ENCODE peak calls at places on chromosome 10, in six cellular contexts. T, Z, J, V, L and K are unnamed samples.

GRCh38 chr10:44958196-44958896 is 1.3 kb upstream of the RASSF4 start:
- DNase-seq in J (no peak), L (peak; percentile 74), T (peak; percentile 11), V (no peak), Z (no peak), K (peak; percentile 14)

GRCh38 chr10:20486791-20487190 is 410.3 kb downstream of the NEBL start:
- DNase-seq in L (no peak), Z (no peak), J (no peak), T (no peak), V (no peak), K (no peak)

GRCh38 chr10:25766687-25767221 is 167.3 kb upstream of the MYO3A start:
- DNase-seq in V (no peak), J (no peak), T (no peak), Z (peak; percentile 80), L (no peak), K (no peak)

GRCh38 chr10:72511414-72511813 is 114.5 kb downstream of the MICU1 start:
- DNase-seq in L (no peak), T (no peak), J (no peak), Z (no peak), V (no peak), K (no peak)

GRCh38 chr10:33132626-33133025 is 174.6 kb upstream of the ITGB1 start:
- DNase-seq in J (no peak), Z (peak; percentile 36), L (no peak), V (no peak), T (no peak), K (no peak)

GRCh38 chr10:43068781-43069515 is 7.9 kb upstream of the RET start:
- DNase-seq in J (no peak), V (no peak), Z (no peak), L (no peak), T (no peak), K (no peak)

GRCh38 chr10:29141761-29142160 is 147.1 kb upstream of the LYZL1 start:
- DNase-seq in Z (no peak), T (no peak), J (no peak), V (no peak), L (no peak), K (no peak)

GRCh38 chr10:98349508-98349922 is 65.5 kb downstream of the PYROXD2 start:
- DNase-seq in Z (no peak), J (no peak), V (no peak), T (peak; percentile 34), L (peak; percentile 77), K (no peak)

GRCh38 chr10:43448742-43449141 is 11.8 kb downstream of the ZNF487 start:
- DNase-seq in T (no peak), L (no peak), J (no peak), Z (no peak), V (no peak), K (no peak)

GRCh38 chr10:101485681-101486554 is 102.1 kb downstream of the POLL start:
- DNase-seq in T (no peak), Z (no peak), V (no peak), L (no peak), J (no peak), K (no peak)

GRCh38 chr10:3126249-3126648 is 46.3 kb downstream of the PITRM1 start:
- DNase-seq in V (no peak), T (no peak), L (no peak), Z (no peak), J (no peak), K (no peak)

GRCh38 chr10:124035928-124036558 is 57.4 kb downstream of the CHST15 start:
- DNase-seq in V (no peak), J (peak; percentile 24), T (peak; percentile 93), L (no peak), Z (no peak), K (no peak)

GRCh38 chr10:51301644-51302043 is 227.4 kb downstream of the PRKG1 start:
- DNase-seq in V (no peak), T (no peak), Z (no peak), L (no peak), J (no peak), K (no peak)

GRCh38 chr10:4767033-4767814 is 58.8 kb upstream of the AKR1E2 start:
- DNase-seq in T (no peak), L (no peak), Z (no peak), J (no peak), V (no peak), K (peak; percentile 29)

GRCh38 chr10:4771554-4772201 is 54.3 kb upstream of the AKR1E2 start:
- DNase-seq in V (no peak), T (no peak), Z (no peak), J (no peak), L (no peak), K (no peak)

GRCh38 chr10:4766449-4766848 is 59.6 kb upstream of the AKR1E2 start:
- DNase-seq in V (no peak), Z (no peak), L (no peak), J (no peak), T (no peak), K (no peak)

GRCh38 chr10:4772202-4772570 is 53.8 kb upstream of the AKR1E2 start:
- DNase-seq in Z (no peak), V (no peak), L (no peak), J (no peak), T (no peak), K (no peak)

DNA sequence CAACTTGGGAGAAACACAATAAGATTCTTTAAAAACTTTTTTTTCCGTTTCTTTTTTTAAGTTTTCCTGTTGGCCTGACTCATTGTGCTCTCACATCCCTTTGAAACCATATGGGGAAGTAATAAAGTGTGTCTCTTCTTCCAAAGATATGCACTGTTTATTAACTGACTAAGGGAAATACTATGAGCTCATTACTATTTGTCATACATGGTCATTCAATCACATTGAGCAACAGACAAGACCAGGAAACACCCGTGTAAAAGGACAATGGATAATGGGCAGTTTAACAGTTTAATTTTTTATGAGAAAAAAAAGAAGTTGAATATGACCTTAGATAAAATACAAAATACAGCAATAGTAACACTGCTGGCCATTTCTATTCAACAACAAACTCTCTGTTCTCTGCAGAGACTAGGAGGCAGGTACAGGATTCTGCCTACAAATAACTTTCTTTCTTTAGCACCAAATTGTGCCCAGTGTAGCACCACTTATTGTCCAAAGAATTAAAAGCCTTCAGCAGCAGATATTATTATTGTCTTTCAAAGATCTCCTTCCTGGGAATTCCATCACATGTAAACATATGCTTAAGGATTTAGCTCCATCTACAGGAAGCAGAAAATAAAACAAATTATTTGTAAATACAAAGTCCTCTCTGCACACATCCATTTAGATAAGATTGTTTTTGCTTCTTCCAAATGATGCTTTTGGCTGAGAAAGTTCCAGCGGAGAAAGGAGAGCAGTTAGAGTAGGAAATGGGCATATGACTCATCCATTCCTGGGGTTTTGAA is 55.0 kb upstream of the AKR1E2 start:
- DNase-seq in J (no peak), Z (no peak), L (no peak), T (no peak), V (no peak), K (peak; percentile 84)
- TF ChIP-seq CTCF in J (peak; percentile 37), Z (no peak), L (no peak), T (peak; percentile 11), V (no peak), K (peak; percentile 42)

DNA sequence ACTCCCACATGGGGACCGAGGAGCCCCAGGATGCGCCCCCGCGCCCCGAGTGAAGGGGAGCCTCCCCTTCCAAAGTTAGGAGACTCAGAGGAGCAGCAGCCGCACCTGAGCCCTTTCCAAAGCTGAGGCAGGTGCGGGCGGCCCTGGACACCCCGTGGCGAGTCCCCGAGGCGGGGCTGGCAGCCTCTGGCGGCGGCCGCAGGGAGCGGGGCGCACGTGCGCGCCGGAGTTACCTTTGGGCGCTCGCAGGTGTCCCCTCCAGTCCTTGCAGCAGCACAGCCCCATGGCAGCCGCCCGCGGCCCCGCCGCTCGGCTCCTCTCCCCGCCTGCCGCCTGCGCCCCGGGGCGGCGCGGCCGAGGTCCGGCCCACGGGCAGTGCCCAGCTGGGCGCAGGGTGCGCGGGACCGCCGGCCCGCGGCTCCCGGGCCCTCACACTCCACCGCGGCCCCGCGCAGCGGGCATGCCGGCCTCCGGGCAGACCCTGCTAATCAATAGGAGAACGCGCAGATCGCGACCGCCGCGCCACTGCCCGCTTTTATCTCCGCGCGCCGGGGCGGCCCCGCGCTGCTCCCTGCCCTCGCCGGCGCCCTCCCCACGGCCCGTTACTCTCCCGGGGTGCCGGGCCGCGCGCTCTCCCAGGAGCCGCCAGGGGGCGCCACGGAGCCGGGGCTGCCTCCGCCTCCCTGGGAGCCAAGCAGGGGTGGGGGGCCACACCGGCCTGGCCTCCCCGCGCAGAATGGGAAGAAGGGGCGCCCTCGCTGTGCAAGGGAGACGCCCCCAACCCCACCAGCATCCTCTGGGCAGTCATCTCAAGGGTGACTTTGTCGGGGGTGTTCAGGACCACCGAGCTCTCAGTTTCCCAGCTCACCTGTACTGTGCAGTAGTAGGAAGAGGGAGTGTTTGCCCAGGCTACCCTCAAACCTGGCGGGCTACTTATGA is 80.8 kb downstream of the ARHGAP22 start:
- DNase-seq in Z (peak; percentile 73), V (no peak), T (peak; percentile 65), J (peak; percentile 41), L (peak; percentile 72), K (no peak)
- TF ChIP-seq CTCF in Z (peak; percentile 90), V (no peak), T (peak; percentile 60), J (peak; percentile 74), L (peak; percentile 39), K (peak; percentile 49)

GRCh38 chr10:70221030-70221429 is 12.2 kb downstream of the PPA1 start:
- DNase-seq in J (no peak), L (no peak), Z (no peak), V (no peak), T (no peak), K (no peak)
- TF ChIP-seq CTCF in J (no peak), L (no peak), Z (no peak), V (no peak), T (no peak), K (no peak)

DNA sequence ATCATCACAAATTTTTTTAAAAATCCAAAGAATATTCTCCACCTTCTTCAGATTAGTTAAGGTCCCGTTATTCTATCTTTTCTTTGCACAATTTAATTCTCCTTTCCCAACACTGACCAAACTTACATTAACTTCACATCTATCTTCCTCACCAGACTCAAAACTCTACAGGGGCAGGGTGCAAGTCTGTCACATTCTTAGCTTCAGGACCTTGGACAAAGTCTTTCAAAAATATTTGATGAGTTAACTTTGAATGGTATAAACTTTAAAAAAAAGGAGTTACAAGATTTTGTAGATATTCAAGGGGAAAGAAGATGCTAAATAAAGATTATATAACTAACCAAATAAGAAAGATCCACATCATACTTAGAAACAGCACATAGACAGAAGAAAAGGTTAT is 132.7 kb downstream of the ZNF438 start:
- DNase-seq in L (no peak), T (no peak), J (no peak), Z (no peak), V (no peak), K (no peak)
- TF ChIP-seq CTCF in L (no peak), T (no peak), J (no peak), Z (no peak), V (no peak), K (no peak)

GRCh38 chr10:54800677-54801480 is at the start of gene PCDH15:
- DNase-seq in V (no peak), T (peak; percentile 4), Z (peak; percentile 47), L (no peak), J (no peak), K (peak; percentile 7)
- TF ChIP-seq CTCF in V (no peak), T (peak; percentile 31), Z (no peak), L (no peak), J (peak; percentile 46), K (no peak)

DNA sequence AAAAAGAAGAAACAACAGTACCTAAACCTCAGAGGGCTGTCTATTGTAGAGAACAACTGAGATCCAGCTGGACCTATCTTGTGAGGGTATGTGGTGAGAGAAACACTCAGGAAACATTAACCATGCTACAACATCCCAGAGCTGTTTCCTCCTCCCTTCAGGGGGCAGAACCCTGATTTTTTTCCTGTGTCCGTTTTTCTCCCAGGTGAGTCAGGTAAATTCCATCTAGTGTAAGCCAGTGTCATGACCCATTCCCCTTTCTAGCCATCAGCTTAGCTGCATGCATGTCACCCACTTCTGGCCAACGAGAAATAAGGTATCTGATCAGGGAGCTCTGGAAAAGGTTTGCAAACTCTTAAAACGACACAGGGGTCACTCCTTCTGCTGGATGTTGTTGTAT is 103.8 kb downstream of the DNMBP start:
- DNase-seq in T (no peak), V (no peak), J (no peak), L (no peak), Z (no peak), K (peak; percentile 70)
- TF ChIP-seq CTCF in T (no peak), V (no peak), J (no peak), L (no peak), Z (no peak), K (no peak)